ENCODE peak calls at places on chromosomes 12 and 14, in five cellular contexts. B, A, N, F and Y are unnamed samples. For H3K4me1, the result is how much of the 10 kb centered on the place peaks cover.

GRCh38 chr12:82124711-82125110 is 233.5 kb downstream of the CCDC59 start:
- DNase-seq in B (no peak), A (no peak), N (no peak), F (no peak), Y (no peak)

GRCh38 chr12:6201199-6201608 is 1.0 kb downstream of the CD9 start:
- DNase-seq in B (no peak), A (peak), N (no peak), F (peak), Y (peak)

GRCh38 chr12:46523863-46524770 is 151.5 kb upstream of the SLC38A2 start:
- DNase-seq in B (no peak), A (no peak), N (no peak), F (no peak), Y (no peak)

GRCh38 chr12:121803861-121804416 is at the start of gene SETD1B:
- DNase-seq in B (peak), A (no peak), N (peak), F (peak), Y (peak)

GRCh38 chr14:91241848-91242247 is 2.7 kb downstream of the GPR68 start:
- DNase-seq in B (no peak), A (no peak), N (no peak), F (peak), Y (no peak)

GRCh38 chr14:33686218-33686617 is 264.7 kb downstream of the EGLN3 start:
- DNase-seq in B (no peak), A (no peak), N (no peak), F (no peak), Y (no peak)

GRCh38 chr12:84757978-84758377 is 154.6 kb downstream of the SLC6A15 start:
- DNase-seq in B (no peak), A (no peak), N (no peak), F (no peak), Y (no peak)

GRCh38 chr12:388547-389137 is 478 bp downstream of the KDM5A start:
- DNase-seq in B (peak), A (no peak), N (no peak), F (peak), Y (peak)

GRCh38 chr12:72057330-72057911 is 118.8 kb downstream of the TPH2 start:
- DNase-seq in B (no peak), A (no peak), N (no peak), F (no peak), Y (no peak)

GRCh38 chr12:54282949-54283593 is 2.5 kb downstream of the HNRNPA1 start:
- DNase-seq in B (no peak), A (no peak), N (no peak), F (no peak), Y (peak)

GRCh38 chr12:54277823-54278276 is 2.1 kb downstream of the CBX5 start:
- DNase-seq in B (no peak), A (no peak), N (no peak), F (no peak), Y (no peak)

GRCh38 chr12:54280401-54281260 is at the start of gene HNRNPA1:
- DNase-seq in B (peak), A (peak), N (peak), F (peak), Y (peak)

GRCh38 chr12:54279227-54279631 is 693 bp downstream of the CBX5 start:
- DNase-seq in B (no peak), A (no peak), N (no peak), F (no peak), Y (no peak)

GRCh38 chr12:54279632-54280400 is at the start of gene CBX5:
- DNase-seq in B (peak), A (peak), N (peak), F (peak), Y (peak)
- H3K4me1 ChIP-seq in B (half or more), A (under half), N (half or more), F (under half), Y (under half)

GRCh38 chr12:77979597-77980250 is 149.0 kb downstream of the NAV3 start:
- DNase-seq in B (no peak), A (no peak), N (no peak), F (no peak), Y (no peak)
- H3K4me1 ChIP-seq in B (under half), A (under half), N (under half), F (under half), Y (under half)

DNA sequence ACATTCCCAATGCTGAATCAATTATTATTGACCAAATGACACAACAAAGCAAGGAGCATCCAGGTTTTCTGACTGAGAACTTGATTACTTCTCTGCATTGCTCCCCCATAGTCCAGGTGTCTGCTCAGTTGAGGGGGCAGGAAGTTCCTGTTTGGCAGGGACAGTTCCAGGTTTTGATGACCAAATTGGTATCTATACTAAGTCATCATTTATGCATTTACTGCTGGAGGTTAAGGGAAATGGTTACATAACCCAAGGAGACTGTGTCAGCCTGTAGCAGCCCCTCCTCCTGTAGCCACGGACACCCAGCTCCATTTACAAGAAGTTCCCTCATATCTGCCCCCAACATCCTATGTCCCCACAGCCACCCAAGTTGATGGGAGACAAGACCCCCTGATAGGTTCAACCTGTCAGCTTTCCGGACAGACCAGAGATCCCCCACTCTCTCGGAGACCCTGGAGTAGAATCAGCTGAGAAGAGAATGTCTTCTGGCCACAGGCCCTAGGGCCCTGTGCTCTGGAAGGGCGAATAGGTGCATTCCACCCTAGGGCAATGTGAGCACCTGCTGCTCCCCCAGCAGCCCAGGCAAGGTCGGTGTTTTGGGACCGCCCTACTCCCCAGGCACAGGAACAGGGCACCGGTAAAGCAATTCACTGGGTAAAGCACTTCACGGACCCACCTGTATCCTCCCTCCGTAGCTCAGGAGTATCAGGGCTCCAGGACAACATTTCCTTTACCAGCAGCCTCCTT is 23.6 kb downstream of the IRF2BPL start:
- DNase-seq in B (no peak), A (no peak), N (no peak), F (no peak), Y (no peak)
- H3K4me1 ChIP-seq in B (under half), A (under half), N (half or more), F (half or more), Y (under half)

GRCh38 chr14:68780358-68781160 is 12.3 kb downstream of the ZFP36L1 start:
- DNase-seq in B (peak), A (no peak), N (peak), F (peak), Y (peak)

GRCh38 chr14:68775614-68776126 is 17.2 kb downstream of the ZFP36L1 start:
- DNase-seq in B (peak), A (no peak), N (peak), F (no peak), Y (no peak)

GRCh38 chr14:68779761-68780323 is 13.0 kb downstream of the ZFP36L1 start:
- DNase-seq in B (no peak), A (no peak), N (peak), F (no peak), Y (no peak)

GRCh38 chr14:68774771-68775613 is 17.9 kb downstream of the ZFP36L1 start:
- DNase-seq in B (no peak), A (no peak), N (peak), F (no peak), Y (no peak)

DNA sequence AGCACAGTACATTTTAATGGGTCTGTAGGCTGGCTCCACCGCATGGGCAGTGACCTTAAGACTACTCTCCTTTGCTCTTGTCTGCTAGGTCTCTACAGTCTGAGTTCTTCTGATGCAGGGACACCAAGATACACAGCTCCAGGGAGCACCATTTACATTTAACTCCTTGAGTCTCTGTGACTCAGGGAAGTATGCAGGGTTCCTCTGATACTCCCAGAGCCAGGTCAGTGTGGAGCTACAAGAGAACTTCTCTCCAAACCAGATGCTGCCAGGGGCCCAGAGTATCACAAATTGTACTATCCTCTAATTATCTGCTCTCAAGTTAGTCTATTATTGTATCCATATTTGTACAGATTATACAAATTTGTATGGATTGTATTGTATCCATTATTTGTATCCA is 15.2 kb downstream of the ZFP36L1 start:
- DNase-seq in B (no peak), A (no peak), N (peak), F (no peak), Y (no peak)
- H3K4me1 ChIP-seq in B (under half), A (under half), N (half or more), F (half or more), Y (under half)

GRCh38 chr12:108449478-108449877 is 65.6 kb upstream of the FICD start:
- DNase-seq in B (no peak), A (no peak), N (no peak), F (no peak), Y (no peak)

GRCh38 chr12:108446766-108447165 is 68.3 kb upstream of the FICD start:
- DNase-seq in B (no peak), A (no peak), N (no peak), F (no peak), Y (no peak)

GRCh38 chr12:108442910-108443309 is 72.2 kb upstream of the FICD start:
- DNase-seq in B (no peak), A (no peak), N (no peak), F (no peak), Y (no peak)

GRCh38 chr12:108447168-108447840 is 67.8 kb upstream of the FICD start:
- DNase-seq in B (no peak), A (no peak), N (no peak), F (no peak), Y (no peak)

GRCh38 chr12:108448246-108448645 is 66.8 kb upstream of the FICD start:
- DNase-seq in B (no peak), A (no peak), N (no peak), F (no peak), Y (no peak)
- H3K4me1 ChIP-seq in B (under half), A (under half), N (under half), F (under half), Y (under half)

GRCh38 chr12:70254225-70254624 is 11.0 kb downstream of the CNOT2 start:
- DNase-seq in B (no peak), A (no peak), N (no peak), F (no peak), Y (no peak)
- H3K4me1 ChIP-seq in B (under half), A (under half), N (half or more), F (under half), Y (under half)

GRCh38 chr14:101191086-101191881 is 287.8 kb upstream of the RTL1 start:
- DNase-seq in B (peak), A (peak), N (peak), F (no peak), Y (no peak)

GRCh38 chr14:101187816-101188570 is 284.5 kb upstream of the RTL1 start:
- DNase-seq in B (peak), A (peak), N (peak), F (no peak), Y (no peak)

GRCh38 chr14:101191882-101192660 is 288.5 kb upstream of the RTL1 start:
- DNase-seq in B (no peak), A (peak), N (peak), F (no peak), Y (no peak)

GRCh38 chr14:101188571-101188915 is 285.0 kb upstream of the RTL1 start:
- DNase-seq in B (peak), A (no peak), N (no peak), F (no peak), Y (no peak)

DNA sequence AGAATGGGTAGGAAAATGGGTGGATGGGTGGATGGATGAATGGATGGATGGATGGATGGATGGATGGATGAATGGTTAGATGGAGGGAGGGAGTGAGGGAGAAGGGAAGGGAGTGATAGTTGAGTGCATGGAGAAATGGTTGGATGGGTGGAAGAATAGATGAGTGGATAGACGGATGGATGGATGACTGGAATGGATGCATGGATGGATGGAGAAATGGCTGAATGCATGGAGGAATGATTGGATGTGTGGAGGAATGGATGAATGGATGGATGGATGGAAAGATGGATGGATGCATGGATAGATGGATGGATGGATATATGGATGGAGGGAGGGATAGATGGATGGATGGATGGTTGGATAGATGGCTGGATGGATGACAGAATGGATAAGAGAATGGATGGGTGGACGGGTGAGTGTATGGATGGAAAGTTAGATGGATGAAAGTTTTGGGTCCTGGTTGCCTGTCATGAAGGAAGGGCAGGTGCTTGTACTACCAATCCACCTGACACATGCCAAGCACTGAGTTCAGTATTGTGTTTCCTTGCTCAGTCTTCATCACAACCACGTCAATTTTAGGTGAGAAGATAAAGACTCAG is 286.5 kb upstream of the RTL1 start:
- DNase-seq in B (no peak), A (no peak), N (no peak), F (no peak), Y (no peak)
- H3K4me1 ChIP-seq in B (under half), A (under half), N (under half), F (under half), Y (under half)

DNA sequence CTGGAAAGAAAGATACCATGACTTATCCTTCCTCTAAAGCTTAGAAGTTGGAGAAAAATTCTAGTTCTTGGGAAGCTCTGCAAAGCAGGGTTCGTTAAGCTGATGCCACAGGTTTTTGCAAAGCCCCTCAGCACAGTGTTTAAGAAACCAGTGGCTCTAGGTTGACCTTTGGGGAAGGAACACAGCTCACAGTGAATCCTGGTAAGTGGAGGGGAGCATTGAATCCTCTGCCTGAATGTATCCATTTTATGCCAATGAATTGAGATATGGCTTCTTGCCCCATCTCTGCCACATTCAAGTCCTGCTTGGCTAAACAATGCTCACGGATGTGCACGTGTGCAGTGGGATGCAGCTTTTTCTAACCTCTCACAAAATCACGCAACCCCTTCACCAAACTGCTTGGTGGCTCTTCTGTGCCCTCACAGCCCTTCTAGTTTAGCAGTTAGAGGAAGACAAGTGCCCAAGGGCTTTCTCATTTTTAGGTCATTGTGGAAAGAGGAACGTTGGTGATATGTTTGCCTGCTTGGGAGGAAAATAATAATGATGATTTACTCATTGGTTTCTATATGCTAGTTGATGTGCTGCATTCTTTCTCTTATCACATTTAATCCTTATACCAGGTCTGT is 111.3 kb downstream of the DAD1 start:
- DNase-seq in B (no peak), A (no peak), N (no peak), F (no peak), Y (no peak)
- H3K4me1 ChIP-seq in B (under half), A (under half), N (under half), F (under half), Y (under half)

DNA sequence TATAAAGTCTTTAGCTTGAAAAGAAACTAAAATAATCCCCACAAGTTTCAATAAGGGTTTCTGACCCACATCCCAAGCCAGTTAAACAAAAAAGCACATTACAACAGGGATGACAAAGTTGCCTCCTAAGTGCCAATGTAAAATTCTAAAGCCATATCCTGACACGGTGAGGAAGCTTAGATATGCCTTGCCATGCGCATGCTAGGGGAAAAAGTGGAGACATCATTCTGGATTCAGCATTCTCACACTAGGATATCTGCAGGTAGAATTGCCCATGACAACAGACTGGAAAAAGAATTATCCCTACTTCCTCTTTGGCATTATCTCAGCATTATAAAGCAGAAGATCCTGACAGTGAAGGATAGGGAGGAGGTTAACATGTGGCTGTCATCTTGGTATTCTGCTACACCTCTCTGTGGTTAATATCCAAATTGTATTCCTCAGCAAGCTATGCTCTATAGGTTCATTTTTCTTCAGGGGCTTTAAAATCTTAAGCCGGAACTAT is 4.9 kb downstream of the DUSP6 start:
- DNase-seq in B (no peak), A (no peak), N (no peak), F (no peak), Y (no peak)
- H3K4me1 ChIP-seq in B (under half), A (under half), N (under half), F (half or more), Y (under half)

GRCh38 chr12:27178251-27178650 is 65.8 kb upstream of the STK38L start:
- DNase-seq in B (no peak), A (no peak), N (no peak), F (no peak), Y (no peak)
- H3K4me1 ChIP-seq in B (under half), A (under half), N (under half), F (under half), Y (under half)